ENCODE peak calls at places on chromosomes 7 and 10, in eight cellular contexts. H is brain microvascular endothelial cell, Z is psoas muscle, G is fibroblast of villous mesenchyme, K is right atrium auricular region, N is Peyer's patch, V is endodermal cell, F is fibroblast of mammary gland. R is an unnamed sample.

GRCh38 chr7:96973986-96974385 is 31.4 kb upstream of the DLX6 start:
- DNase-seq in K (no peak), F (no peak), G (peak), H (peak), N (no peak), V (no peak), Z (no peak), R (no peak)

GRCh38 chr7:122425731-122426130 is 121.2 kb upstream of the FEZF1 start:
- DNase-seq in Z (no peak), V (no peak), F (no peak), H (no peak), K (no peak), N (no peak), G (no peak), R (no peak)

GRCh38 chr10:64033710-64034109 is 512.5 kb downstream of the REEP3 start:
- DNase-seq in N (no peak), H (no peak), Z (no peak), G (no peak), F (peak), K (no peak), V (no peak), R (no peak)

GRCh38 chr10:60044221-60044620 is 137.9 kb upstream of the CCDC6 start:
- DNase-seq in G (peak), Z (no peak), H (peak), F (peak), K (no peak), V (no peak), N (no peak), R (no peak)

GRCh38 chr10:93073539-93074136 is at the start of gene CYP26A1:
- DNase-seq in K (peak), F (no peak), Z (no peak), V (peak), G (no peak), H (no peak), N (no peak), R (no peak)

GRCh38 chr7:50696810-50697582 is 85.7 kb downstream of the GRB10 start:
- DNase-seq in G (peak), Z (no peak), K (no peak), N (no peak), V (peak), F (peak), H (no peak), R (no peak)

GRCh38 chr7:47576031-47576908 is 5.6 kb downstream of the TNS3 start:
- DNase-seq in K (peak), F (peak), Z (peak), H (no peak), G (peak), N (peak), V (peak), R (peak)

GRCh38 chr10:124026337-124026939 is 67.0 kb downstream of the CHST15 start:
- DNase-seq in G (no peak), K (no peak), N (no peak), V (peak), Z (no peak), F (no peak), H (no peak), R (no peak)

GRCh38 chr10:45211576-45211975 is 103.8 kb downstream of the OR13A1 start:
- DNase-seq in G (no peak), K (no peak), N (no peak), Z (no peak), H (no peak), F (no peak), V (no peak), R (no peak)

GRCh38 chr10:111323567-111323966 is 246.7 kb downstream of the ADRA2A start:
- DNase-seq in H (no peak), F (peak), N (no peak), G (peak), K (no peak), V (no peak), Z (no peak), R (no peak)

GRCh38 chr7:137360087-137360679 is 16.6 kb upstream of the PTN start:
- DNase-seq in Z (no peak), K (no peak), N (no peak), H (no peak), F (peak), V (no peak), G (no peak), R (no peak)

GRCh38 chr10:102837230-102837721 is at the start of gene CYP17A1:
- DNase-seq in F (peak), K (no peak), N (no peak), Z (peak), V (no peak), G (no peak), H (no peak), R (no peak)

GRCh38 chr10:9209105-9209798 is 1154.8 kb downstream of the GATA3 start:
- DNase-seq in N (peak), H (peak), F (peak), Z (peak), V (peak), K (peak), G (peak), R (no peak)
- TF ChIP-seq CTCF in N (peak), H (peak), F (peak), Z (peak), V (peak), K (peak), G (peak), R (peak)

GRCh38 chr7:4661871-4662270 is 20.2 kb upstream of the FOXK1 start:
- DNase-seq in H (peak), N (no peak), Z (peak), F (peak), G (no peak), K (no peak), V (no peak), R (no peak)
- H3K4me3 ChIP-seq in H (no peak), N (no peak), Z (no peak), F (no peak), G (no peak), K (no peak), V (no peak), R (no peak)

GRCh38 chr7:159116581-159117339 is 27.9 kb downstream of the VIPR2 start:
- DNase-seq in K (no peak), N (no peak), F (no peak), Z (peak), V (peak), G (no peak), H (no peak), R (peak)

GRCh38 chr7:159114981-159115380 is 29.7 kb downstream of the VIPR2 start:
- DNase-seq in G (no peak), F (no peak), Z (peak), V (peak), N (peak), H (no peak), K (no peak), R (peak)

GRCh38 chr7:159117366-159118219 is 27.1 kb downstream of the VIPR2 start:
- DNase-seq in G (no peak), Z (peak), V (peak), H (no peak), F (no peak), K (no peak), N (peak), R (peak)

GRCh38 chr7:159114096-159114495 is 30.6 kb downstream of the VIPR2 start:
- DNase-seq in V (peak), N (peak), K (no peak), G (no peak), Z (no peak), H (no peak), F (no peak), R (peak)

GRCh38 chr7:159115601-159116501 is 28.8 kb downstream of the VIPR2 start:
- DNase-seq in G (no peak), K (no peak), Z (peak), H (no peak), V (peak), N (peak), F (no peak), R (peak)
- TF ChIP-seq CTCF in G (no peak), K (no peak), Z (no peak), H (no peak), V (no peak), N (no peak), F (no peak), R (peak)

GRCh38 chr7:44080118-44080517 is 2.2 kb downstream of the POLM start:
- DNase-seq in K (no peak), F (no peak), V (no peak), N (peak), G (no peak), H (no peak), Z (peak), R (no peak)

GRCh38 chr7:44082541-44083207 is 344 bp upstream of the POLM start:
- DNase-seq in H (peak), G (peak), N (peak), V (peak), F (peak), K (peak), Z (peak), R (peak)

GRCh38 chr7:44079221-44080021 is 2.9 kb downstream of the POLM start:
- DNase-seq in V (no peak), K (no peak), N (peak), F (no peak), G (no peak), Z (no peak), H (no peak), R (no peak)

GRCh38 chr7:44080686-44081265 is 1.6 kb downstream of the POLM start:
- DNase-seq in G (no peak), N (no peak), H (no peak), F (no peak), Z (peak), V (no peak), K (no peak), R (no peak)

GRCh38 chr7:44081266-44081748 is 1.0 kb downstream of the POLM start:
- DNase-seq in K (no peak), V (no peak), H (no peak), G (no peak), N (no peak), Z (peak), F (no peak), R (no peak)
- H3K4me3 ChIP-seq in K (peak), V (peak), H (peak), G (peak), N (peak), Z (peak), F (peak), R (peak)

GRCh38 chr10:130254168-130255061 is 118.2 kb downstream of the GLRX3 start:
- DNase-seq in F (no peak), N (no peak), G (no peak), H (no peak), V (no peak), K (peak), Z (no peak), R (no peak)

GRCh38 chr10:130257897-130258296 is 121.7 kb downstream of the GLRX3 start:
- DNase-seq in F (no peak), V (no peak), K (no peak), G (no peak), H (no peak), Z (no peak), N (no peak), R (no peak)

GRCh38 chr10:130251766-130252165 is 115.6 kb downstream of the GLRX3 start:
- DNase-seq in F (no peak), Z (no peak), V (no peak), H (no peak), K (peak), G (no peak), N (no peak), R (no peak)

GRCh38 chr10:130259380-130259779 is 123.2 kb downstream of the GLRX3 start:
- DNase-seq in G (no peak), N (no peak), F (no peak), H (no peak), K (no peak), Z (no peak), V (no peak), R (no peak)

DNA sequence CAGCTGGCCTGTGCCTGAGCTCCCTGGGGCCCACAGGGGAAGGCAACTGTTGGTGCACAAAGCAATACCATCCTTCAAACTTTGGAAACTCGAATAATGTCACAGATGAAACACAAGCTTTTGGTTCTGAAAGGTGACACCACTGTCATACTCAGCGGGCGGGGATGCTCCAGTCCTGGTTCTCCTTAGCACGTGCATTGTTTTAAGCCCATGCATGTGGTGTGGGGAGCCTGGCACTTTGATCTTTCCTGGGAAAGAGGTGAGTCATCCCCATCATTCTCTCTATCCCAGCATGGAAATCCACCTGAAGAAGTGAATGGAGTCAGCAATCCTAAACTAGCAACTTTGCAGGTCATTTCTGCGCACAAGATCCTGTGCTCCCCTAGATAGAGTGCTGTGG is 119.6 kb downstream of the GLRX3 start:
- DNase-seq in V (no peak), G (no peak), N (no peak), F (no peak), H (no peak), K (no peak), Z (no peak), R (no peak)
- TF ChIP-seq CTCF in V (no peak), G (no peak), N (no peak), F (no peak), H (no peak), K (no peak), Z (no peak), R (no peak)

DNA sequence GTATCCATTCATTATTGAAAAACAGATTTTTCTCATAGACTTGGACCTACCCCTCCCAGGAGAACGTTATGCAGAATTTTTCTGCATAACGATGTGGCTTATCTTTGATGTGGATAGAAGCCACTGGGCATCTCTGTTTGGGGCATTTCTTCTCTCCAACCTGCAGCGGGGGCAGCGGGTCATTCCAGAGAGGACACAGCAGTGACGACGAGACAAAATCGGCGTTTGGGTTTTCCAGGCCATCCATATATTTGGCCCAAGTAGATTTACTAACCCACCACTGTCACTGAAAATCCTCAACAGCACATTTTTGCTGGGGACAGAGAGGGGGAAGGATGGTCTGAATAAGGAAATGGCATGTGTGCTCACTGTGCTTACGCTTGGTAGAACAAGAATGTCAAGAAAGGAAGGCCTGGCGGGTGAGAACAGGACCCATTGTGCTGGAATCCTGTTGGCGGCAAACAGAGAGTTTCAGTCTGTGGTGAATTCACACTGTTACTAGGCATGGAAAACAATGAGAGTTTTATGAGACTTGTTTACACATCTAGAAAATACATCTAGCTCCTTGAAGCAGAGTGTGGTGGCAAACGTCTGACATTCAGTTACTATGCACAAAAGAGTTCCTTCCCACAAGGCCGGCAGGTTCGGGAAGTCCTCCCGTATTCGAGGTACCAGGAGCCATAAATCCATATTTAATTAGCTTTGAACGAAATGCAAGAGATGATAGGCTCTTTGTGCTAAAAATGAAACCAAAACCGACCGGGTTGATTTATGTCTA is 299.5 kb upstream of the PITRM1 start:
- DNase-seq in Z (no peak), F (no peak), V (no peak), H (no peak), N (no peak), K (no peak), G (no peak), R (no peak)
- H3K4me3 ChIP-seq in Z (peak), F (no peak), V (no peak), H (no peak), N (peak), K (peak), G (peak), R (peak)

R was measured in coronary artery.